ENCODE peak calls at places on chromosome 1, in four cellular contexts. One of them, this sample, is unnamed. For H3K4me1, the result is how much of the 10 kb centered on the place peaks cover.

GRCh38 chr1:56516539-56517252 is 62.7 kb downstream of the PLPP3 start:
- DNase-seq in prostate gland: peak
- DNase-seq in left ventricle myocardium inferior: no peak
- DNase-seq in lower lobe of right lung: no peak
- DNase-seq in this sample: no peak

GRCh38 chr1:155086182-155086741 is 7.6 kb downstream of the EFNA3 start:
- DNase-seq in prostate gland: peak
- DNase-seq in left ventricle myocardium inferior: peak
- DNase-seq in lower lobe of right lung: peak
- DNase-seq in this sample: peak

GRCh38 chr1:182611787-182612186 is 7.6 kb upstream of the RGS16 start:
- DNase-seq in prostate gland: no peak
- DNase-seq in left ventricle myocardium inferior: no peak
- DNase-seq in lower lobe of right lung: no peak
- DNase-seq in this sample: no peak

GRCh38 chr1:71589005-71589404 is 508.2 kb upstream of the ZRANB2 start:
- DNase-seq in prostate gland: no peak
- DNase-seq in left ventricle myocardium inferior: no peak
- DNase-seq in lower lobe of right lung: no peak
- DNase-seq in this sample: no peak

GRCh38 chr1:156884560-156884959 is 9.0 kb upstream of the PEAR1 start:
- DNase-seq in prostate gland: no peak
- DNase-seq in left ventricle myocardium inferior: no peak
- DNase-seq in lower lobe of right lung: no peak
- DNase-seq in this sample: no peak

GRCh38 chr1:183804916-183805734 is at the start of gene RGL1:
- DNase-seq in prostate gland: peak
- DNase-seq in left ventricle myocardium inferior: peak
- DNase-seq in lower lobe of right lung: peak
- DNase-seq in this sample: peak

GRCh38 chr1:156625436-156626078 is 6.3 kb downstream of the HAPLN2 start:
- DNase-seq in prostate gland: no peak
- DNase-seq in left ventricle myocardium inferior: peak
- DNase-seq in lower lobe of right lung: peak
- DNase-seq in this sample: peak

GRCh38 chr1:36816348-36816747 is 218.0 kb downstream of the GRIK3 start:
- DNase-seq in prostate gland: no peak
- DNase-seq in left ventricle myocardium inferior: no peak
- DNase-seq in lower lobe of right lung: no peak
- DNase-seq in this sample: no peak

GRCh38 chr1:217969428-217969827 is 315.7 kb upstream of the RRP15 start:
- DNase-seq in prostate gland: no peak
- DNase-seq in left ventricle myocardium inferior: no peak
- DNase-seq in lower lobe of right lung: no peak
- DNase-seq in this sample: no peak

GRCh38 chr1:219385786-219386427 is 212.2 kb downstream of the LYPLAL1 start:
- DNase-seq in prostate gland: peak
- DNase-seq in left ventricle myocardium inferior: no peak
- DNase-seq in lower lobe of right lung: no peak
- DNase-seq in this sample: no peak

GRCh38 chr1:37739222-37739621 is 25.7 kb downstream of the EPHA10 start:
- DNase-seq in prostate gland: no peak
- DNase-seq in left ventricle myocardium inferior: no peak
- DNase-seq in lower lobe of right lung: no peak
- DNase-seq in this sample: no peak

GRCh38 chr1:100511773-100512172 is 26.2 kb upstream of the GPR88 start:
- DNase-seq in prostate gland: no peak
- DNase-seq in left ventricle myocardium inferior: no peak
- DNase-seq in lower lobe of right lung: no peak
- DNase-seq in this sample: no peak

GRCh38 chr1:3577300-3577699 is 34.0 kb downstream of the MEGF6 start:
- DNase-seq in prostate gland: no peak
- DNase-seq in left ventricle myocardium inferior: no peak
- DNase-seq in lower lobe of right lung: no peak
- DNase-seq in this sample: no peak

GRCh38 chr1:11516961-11517635 is 38.1 kb downstream of the DISP3 start:
- DNase-seq in prostate gland: no peak
- DNase-seq in left ventricle myocardium inferior: no peak
- DNase-seq in lower lobe of right lung: no peak
- DNase-seq in this sample: no peak

GRCh38 chr1:162369571-162369970 is 7.1 kb downstream of the SPATA46 start:
- DNase-seq in prostate gland: no peak
- DNase-seq in left ventricle myocardium inferior: no peak
- DNase-seq in lower lobe of right lung: no peak
- DNase-seq in this sample: no peak

GRCh38 chr1:227747948-227748495 is 12.8 kb downstream of the SNAP47 start:
- DNase-seq in prostate gland: no peak
- DNase-seq in left ventricle myocardium inferior: no peak
- DNase-seq in lower lobe of right lung: no peak
- DNase-seq in this sample: no peak
- H3K4me1 ChIP-seq in prostate gland: under half
- H3K4me1 ChIP-seq in left ventricle myocardium inferior: half or more
- H3K4me1 ChIP-seq in lower lobe of right lung: under half
- H3K4me1 ChIP-seq in this sample: half or more

GRCh38 chr1:16145988-16146887 is 9.6 kb downstream of the EPHA2 start:
- DNase-seq in prostate gland: peak
- DNase-seq in left ventricle myocardium inferior: peak
- DNase-seq in lower lobe of right lung: peak
- DNase-seq in this sample: no peak

GRCh38 chr1:16146888-16147614 is 8.8 kb downstream of the EPHA2 start:
- DNase-seq in prostate gland: no peak
- DNase-seq in left ventricle myocardium inferior: no peak
- DNase-seq in lower lobe of right lung: no peak
- DNase-seq in this sample: no peak

GRCh38 chr1:16149146-16149545 is 6.7 kb downstream of the EPHA2 start:
- DNase-seq in prostate gland: no peak
- DNase-seq in left ventricle myocardium inferior: no peak
- DNase-seq in lower lobe of right lung: no peak
- DNase-seq in this sample: no peak

GRCh38 chr1:16148329-16149092 is 7.4 kb downstream of the EPHA2 start:
- DNase-seq in prostate gland: no peak
- DNase-seq in left ventricle myocardium inferior: no peak
- DNase-seq in lower lobe of right lung: no peak
- DNase-seq in this sample: no peak

DNA sequence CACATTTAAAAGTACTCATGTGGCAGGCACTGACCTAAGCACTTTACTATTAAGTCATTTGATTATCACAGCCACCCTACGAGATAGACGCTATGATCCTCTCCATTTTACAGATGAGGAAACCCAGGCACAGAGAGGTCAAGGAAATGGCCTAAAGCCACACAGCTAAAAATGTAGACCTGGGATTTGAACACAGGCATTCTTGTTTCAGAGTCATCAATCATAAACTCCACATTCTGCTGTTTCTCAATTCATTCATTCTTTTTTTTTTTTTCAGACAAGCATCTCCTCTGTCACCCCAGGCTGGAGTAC is 8.3 kb downstream of the EPHA2 start:
- DNase-seq in prostate gland: no peak
- DNase-seq in left ventricle myocardium inferior: no peak
- DNase-seq in lower lobe of right lung: no peak
- DNase-seq in this sample: no peak
- H3K27ac ChIP-seq in prostate gland: peak
- H3K27ac ChIP-seq in left ventricle myocardium inferior: peak
- H3K27ac ChIP-seq in lower lobe of right lung: no peak
- H3K27ac ChIP-seq in this sample: no peak

GRCh38 chr1:230982698-230983097 is 3.8 kb downstream of the ARV1 start:
- DNase-seq in prostate gland: no peak
- DNase-seq in left ventricle myocardium inferior: no peak
- DNase-seq in lower lobe of right lung: no peak
- DNase-seq in this sample: no peak

GRCh38 chr1:230977781-230978490 is 725 bp downstream of the TTC13 start:
- DNase-seq in prostate gland: peak
- DNase-seq in left ventricle myocardium inferior: peak
- DNase-seq in lower lobe of right lung: peak
- DNase-seq in this sample: no peak

GRCh38 chr1:230978491-230979388 is at the start of the genes ARV1 and TTC13:
- DNase-seq in prostate gland: peak
- DNase-seq in left ventricle myocardium inferior: peak
- DNase-seq in lower lobe of right lung: peak
- DNase-seq in this sample: peak

GRCh38 chr1:230979389-230979716 is 459 bp downstream of the ARV1 start:
- DNase-seq in prostate gland: no peak
- DNase-seq in left ventricle myocardium inferior: no peak
- DNase-seq in lower lobe of right lung: no peak
- DNase-seq in this sample: no peak

DNA sequence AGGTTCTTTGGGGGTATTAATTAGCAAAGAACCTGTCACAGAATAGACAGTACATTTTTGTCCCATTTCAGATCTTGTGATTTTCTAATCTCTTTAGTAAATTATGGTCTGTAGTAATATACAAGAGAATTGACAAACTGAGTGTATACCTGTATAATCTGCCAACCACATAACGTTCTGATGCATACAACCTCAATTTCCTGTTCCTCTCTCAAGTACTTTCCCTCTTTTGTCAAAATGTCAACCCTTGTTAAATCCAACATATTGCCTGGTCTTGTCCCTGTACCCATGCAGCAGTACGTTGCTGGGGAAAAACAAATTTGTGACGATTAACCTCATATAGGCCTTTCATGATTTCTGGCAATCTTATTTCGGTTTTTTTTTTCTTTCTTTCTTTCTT is 1.1 kb downstream of the ARV1 start:
- DNase-seq in prostate gland: no peak
- DNase-seq in left ventricle myocardium inferior: no peak
- DNase-seq in lower lobe of right lung: no peak
- DNase-seq in this sample: peak
- H3K4me3 ChIP-seq in prostate gland: peak
- H3K4me3 ChIP-seq in left ventricle myocardium inferior: peak
- H3K4me3 ChIP-seq in lower lobe of right lung: peak
- H3K4me3 ChIP-seq in this sample: no peak

GRCh38 chr1:2050482-2050792 is 226 bp downstream of the PRKCZ start:
- DNase-seq in prostate gland: no peak
- DNase-seq in left ventricle myocardium inferior: no peak
- DNase-seq in lower lobe of right lung: no peak
- DNase-seq in this sample: no peak

GRCh38 chr1:2052096-2052569 is 1.9 kb downstream of the PRKCZ start:
- DNase-seq in prostate gland: no peak
- DNase-seq in left ventricle myocardium inferior: no peak
- DNase-seq in lower lobe of right lung: no peak
- DNase-seq in this sample: no peak

GRCh38 chr1:2049517-2050481 is at the start of gene PRKCZ:
- DNase-seq in prostate gland: peak
- DNase-seq in left ventricle myocardium inferior: peak
- DNase-seq in lower lobe of right lung: peak
- DNase-seq in this sample: peak

GRCh38 chr1:2052756-2053155 is 2.5 kb downstream of the PRKCZ start:
- DNase-seq in prostate gland: no peak
- DNase-seq in left ventricle myocardium inferior: no peak
- DNase-seq in lower lobe of right lung: no peak
- DNase-seq in this sample: no peak

GRCh38 chr1:2050793-2051682 is 827 bp downstream of the PRKCZ start:
- DNase-seq in prostate gland: no peak
- DNase-seq in left ventricle myocardium inferior: no peak
- DNase-seq in lower lobe of right lung: no peak
- DNase-seq in this sample: no peak
- H3K4me1 ChIP-seq in prostate gland: under half
- H3K4me1 ChIP-seq in left ventricle myocardium inferior: under half
- H3K4me1 ChIP-seq in lower lobe of right lung: under half
- H3K4me1 ChIP-seq in this sample: under half

DNA sequence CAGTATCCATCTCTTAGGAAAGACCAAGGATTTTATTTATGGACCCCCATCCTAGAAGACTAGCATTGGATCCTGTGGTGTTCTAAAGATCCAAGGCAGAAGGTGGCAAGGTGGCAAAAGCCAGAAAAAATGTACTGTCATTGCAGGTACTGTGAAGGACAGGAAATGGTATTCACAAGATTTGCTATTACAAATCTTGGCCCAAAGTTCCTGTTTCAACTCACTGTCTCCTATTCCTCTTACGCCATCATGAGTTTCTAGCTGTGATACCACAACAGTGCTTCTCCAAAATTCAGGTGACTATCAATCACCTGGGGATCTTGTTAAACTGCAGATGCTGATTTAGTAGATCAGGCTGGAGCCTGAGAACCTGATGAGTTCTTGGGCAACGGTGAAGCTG is 21.4 kb downstream of the ACP6 start:
- DNase-seq in prostate gland: no peak
- DNase-seq in left ventricle myocardium inferior: no peak
- DNase-seq in lower lobe of right lung: no peak
- DNase-seq in this sample: peak
- H3K27ac ChIP-seq in prostate gland: no peak
- H3K27ac ChIP-seq in left ventricle myocardium inferior: no peak
- H3K27ac ChIP-seq in lower lobe of right lung: no peak
- H3K27ac ChIP-seq in this sample: peak

DNA sequence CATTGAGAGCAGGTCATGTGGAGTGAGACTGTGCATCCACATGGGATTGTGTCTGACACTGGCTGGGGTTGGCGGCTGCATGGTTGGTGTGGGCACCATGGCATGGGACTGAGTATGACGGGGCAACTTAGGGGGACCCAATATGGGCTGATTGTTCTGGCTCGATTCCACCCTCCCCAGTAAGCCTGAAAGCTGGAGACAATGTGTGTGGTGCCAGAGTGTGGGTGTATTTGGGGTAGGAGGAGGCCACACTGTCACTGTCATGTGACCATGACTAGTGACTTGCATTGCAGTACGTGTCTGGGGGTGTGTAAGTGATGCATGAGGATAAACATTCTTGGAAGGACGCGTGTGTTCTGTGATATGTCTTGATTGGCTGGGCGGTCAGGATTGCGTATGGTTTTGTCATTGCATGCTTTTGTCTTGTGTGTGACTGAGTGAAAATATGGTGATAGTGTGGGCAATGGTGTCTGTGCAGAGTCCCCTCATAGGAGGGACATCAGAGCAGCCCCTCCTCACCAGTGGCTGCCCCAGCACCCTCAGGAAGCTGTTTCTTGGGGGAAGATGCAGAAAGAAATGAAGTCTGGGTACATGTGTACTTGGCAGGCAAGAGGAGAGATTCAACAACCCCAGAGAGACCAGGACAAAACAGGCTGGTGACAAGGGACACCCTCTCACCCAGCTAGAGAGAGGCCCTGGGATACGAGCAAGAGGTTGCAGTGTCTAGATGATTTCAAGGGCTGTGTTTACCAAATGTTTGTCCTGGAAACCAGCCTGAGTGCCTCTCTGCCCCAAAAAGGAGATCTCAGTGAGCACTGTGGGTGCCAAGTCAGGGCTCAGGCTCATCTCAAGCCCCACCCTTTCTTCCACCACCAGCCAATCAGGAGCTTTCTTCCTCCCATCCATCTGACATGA is 36.3 kb downstream of the SDC3 start:
- DNase-seq in prostate gland: no peak
- DNase-seq in left ventricle myocardium inferior: no peak
- DNase-seq in lower lobe of right lung: no peak
- DNase-seq in this sample: no peak
- H3K4me3 ChIP-seq in prostate gland: no peak
- H3K4me3 ChIP-seq in left ventricle myocardium inferior: no peak
- H3K4me3 ChIP-seq in lower lobe of right lung: no peak
- H3K4me3 ChIP-seq in this sample: no peak

GRCh38 chr1:244843148-244843978 is 7.9 kb downstream of the COX20 start:
- DNase-seq in prostate gland: no peak
- DNase-seq in left ventricle myocardium inferior: no peak
- DNase-seq in lower lobe of right lung: no peak
- DNase-seq in this sample: no peak
- H3K4me1 ChIP-seq in prostate gland: under half
- H3K4me1 ChIP-seq in left ventricle myocardium inferior: half or more
- H3K4me1 ChIP-seq in lower lobe of right lung: under half
- H3K4me1 ChIP-seq in this sample: under half

This sample was measured in CD4-positive, alpha-beta memory T cell.